ENCODE peak calls at places on chromosomes 13 and 19, in four cellular contexts. Q, I, C and F are unnamed samples.

GRCh38 chr19:42542791-42543190 is 14.5 kb upstream of the CEACAM1 start:
- DNase-seq in Q (no peak), I (no peak), C (no peak), F (no peak)

GRCh38 chr13:110676057-110676510 is 29.8 kb downstream of the CARS2 start:
- DNase-seq in Q (no peak), I (no peak), C (no peak), F (no peak)

GRCh38 chr19:39474139-39474620 is 6.5 kb upstream of the TIMM50 start:
- DNase-seq in Q (peak), I (peak), C (peak), F (peak)

GRCh38 chr19:4066682-4067395 is at the start of gene ZBTB7A:
- DNase-seq in Q (peak), I (peak), C (peak), F (peak)

GRCh38 chr13:84609716-84610115 is 727.4 kb upstream of the SLITRK1 start:
- DNase-seq in Q (no peak), I (peak), C (no peak), F (peak)

GRCh38 chr13:66656050-66656449 is 574.1 kb downstream of the PCDH9 start:
- DNase-seq in Q (no peak), I (no peak), C (no peak), F (no peak)

GRCh38 chr13:21901772-21902708 is 231.2 kb downstream of the FGF9 start:
- DNase-seq in Q (no peak), I (peak), C (no peak), F (no peak)

GRCh38 chr13:105334211-105334610 is 1201.3 kb downstream of the EFNB2 start:
- DNase-seq in Q (no peak), I (peak), C (no peak), F (peak)

GRCh38 chr13:46321494-46322225 is 65.4 kb downstream of the RUBCNL start:
- DNase-seq in Q (peak), I (peak), C (peak), F (peak)

GRCh38 chr13:21949818-21950429 is 279.1 kb downstream of the FGF9 start:
- DNase-seq in Q (no peak), I (no peak), C (no peak), F (no peak)

DNA sequence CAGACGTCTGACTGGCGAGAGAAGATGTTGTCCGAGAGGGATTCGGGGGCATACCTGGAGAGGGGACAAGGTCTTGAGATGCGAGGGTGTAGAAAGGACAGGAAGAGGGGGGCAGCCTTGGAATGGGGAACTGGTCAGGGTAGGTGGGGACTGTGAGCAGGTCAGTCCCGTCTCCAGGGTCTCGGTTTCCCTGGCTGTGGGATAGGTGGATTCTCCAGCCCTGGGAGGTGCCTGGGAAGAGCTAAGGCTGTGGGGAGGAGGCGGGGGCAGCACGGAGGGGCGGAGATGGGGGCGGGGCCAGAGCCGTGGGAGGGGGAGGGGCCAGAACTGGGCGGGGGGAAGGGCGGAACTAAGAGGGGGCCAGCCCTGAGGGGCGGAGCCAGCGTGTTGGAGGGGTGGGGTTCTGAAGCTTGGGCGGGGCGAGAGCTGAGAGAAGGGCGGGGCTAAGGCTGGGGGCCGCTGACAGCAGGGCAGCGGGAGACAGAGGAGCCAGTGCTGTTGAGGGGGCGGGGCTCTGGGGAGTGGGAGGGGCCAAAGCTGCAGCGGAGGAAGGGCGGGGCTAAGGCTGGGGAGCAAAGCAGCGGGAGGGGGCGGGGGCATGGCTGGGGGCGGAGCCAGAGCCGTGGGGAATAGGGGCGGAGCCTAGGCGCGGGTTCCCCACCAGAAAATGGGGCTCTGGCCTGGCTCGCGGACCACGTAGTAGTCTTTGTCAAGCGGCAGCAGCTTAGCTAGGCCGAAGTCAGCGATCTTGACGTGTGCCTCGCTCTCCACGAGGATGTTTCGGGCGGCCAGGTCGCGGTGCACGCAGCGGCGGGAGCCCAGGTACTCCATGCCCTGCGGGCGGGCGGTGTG is 9.5 kb upstream of the INSL3 start:
- DNase-seq in Q (peak), I (peak), C (peak), F (peak)
- H3K4me3 ChIP-seq in Q (peak), I (peak), C (peak), F (peak)

DNA sequence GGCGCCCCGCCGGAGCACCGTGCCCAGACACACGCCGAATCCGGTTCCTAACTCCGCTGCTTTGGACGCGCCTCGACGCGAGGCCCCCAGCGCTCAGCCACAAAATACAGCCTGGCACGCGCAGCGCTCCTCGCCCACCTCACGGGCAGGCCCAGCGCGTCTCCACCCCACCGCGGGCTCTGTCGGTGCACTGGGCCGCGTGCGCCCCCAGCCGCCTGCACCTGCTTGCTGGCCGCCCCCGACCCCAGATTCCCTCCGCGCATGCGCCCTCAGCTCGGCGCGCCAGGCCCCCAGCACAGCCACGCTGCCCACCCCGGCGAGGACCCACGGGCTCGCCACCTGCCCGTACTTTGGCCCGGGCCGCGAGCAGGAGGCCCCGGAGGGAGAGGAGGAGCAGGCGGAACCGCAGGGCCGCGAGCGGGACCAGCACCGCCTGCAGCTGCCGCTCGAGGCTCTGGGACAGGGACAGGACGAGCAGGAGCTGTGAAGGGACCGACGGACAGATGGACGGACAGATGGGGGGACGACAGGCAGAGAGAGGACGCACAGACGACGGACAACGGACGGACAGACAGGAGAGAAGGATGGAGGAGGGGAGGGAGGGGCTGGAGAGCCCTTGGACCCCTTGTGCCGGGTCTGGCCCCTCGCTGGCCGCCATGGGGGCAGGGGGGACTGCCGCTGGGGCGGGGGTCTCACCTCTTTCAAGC is 5.4 kb downstream of the ANO8 start:
- DNase-seq in Q (peak), I (no peak), C (no peak), F (no peak)
- TF ChIP-seq CTCF in Q (no peak), I (no peak), C (no peak), F (no peak)

GRCh38 chr13:20232556-20233277 is 598 bp upstream of the GJB6 start:
- DNase-seq in Q (no peak), I (no peak), C (no peak), F (no peak)
- H3K4me3 ChIP-seq in Q (no peak), I (no peak), C (no peak), F (no peak)

GRCh38 chr19:41263042-41263849 is 926 bp upstream of the HNRNPUL1 start:
- DNase-seq in Q (peak), I (peak), C (peak), F (peak)

GRCh38 chr19:41264581-41265375 is 606 bp downstream of the HNRNPUL1 start:
- DNase-seq in Q (peak), I (peak), C (peak), F (peak)

GRCh38 chr19:41261474-41262190 is 2.5 kb upstream of the HNRNPUL1 start:
- DNase-seq in Q (no peak), I (no peak), C (no peak), F (no peak)

GRCh38 chr19:41265376-41266153 is 1.4 kb downstream of the HNRNPUL1 start:
- DNase-seq in Q (peak), I (peak), C (peak), F (peak)

GRCh38 chr19:41263850-41264580 is at the start of gene HNRNPUL1:
- DNase-seq in Q (peak), I (peak), C (peak), F (peak)
- TF ChIP-seq CTCF in Q (peak), I (peak), C (peak), F (peak)

GRCh38 chr19:34733266-34733825 is 697 bp upstream of the ZNF181 start:
- DNase-seq in Q (no peak), I (no peak), C (peak), F (no peak)

GRCh38 chr19:34731019-34731829 is 2.8 kb upstream of the ZNF181 start:
- DNase-seq in Q (no peak), I (no peak), C (no peak), F (no peak)

GRCh38 chr19:34732548-34733255 is 1.3 kb upstream of the ZNF181 start:
- DNase-seq in Q (peak), I (no peak), C (peak), F (no peak)

GRCh38 chr19:34733826-34734600 is at the start of gene ZNF181:
- DNase-seq in Q (peak), I (peak), C (peak), F (peak)

DNA sequence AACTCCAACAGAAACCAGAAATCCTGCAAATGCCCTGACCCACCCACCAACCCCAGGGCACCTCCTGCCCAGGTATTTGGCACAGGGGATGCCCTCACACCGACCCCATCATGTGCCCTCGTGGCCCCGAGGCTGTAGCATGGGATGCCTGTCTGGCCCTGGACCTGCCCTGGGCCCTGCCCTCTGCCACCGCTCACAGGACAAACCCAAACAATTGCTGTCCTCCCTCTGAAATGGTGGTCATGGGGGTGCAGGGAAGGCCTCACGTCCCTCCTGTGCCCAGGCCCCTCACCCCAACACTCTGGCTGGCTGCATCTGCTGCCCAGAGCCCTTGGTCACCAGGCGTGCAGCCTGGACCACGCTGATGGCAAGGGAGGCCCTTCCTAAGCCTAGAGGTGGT is 2.1 kb upstream of the ZNF181 start:
- DNase-seq in Q (no peak), I (no peak), C (no peak), F (no peak)
- H3K4me3 ChIP-seq in Q (no peak), I (no peak), C (no peak), F (no peak)